ENCODE peak calls at places on chromosomes 6 and 20, in eight cellular contexts. One of them, this sample, is unnamed.

GRCh38 chr6:138215071-138215470 is 3.2 kb downstream of the PBOV1 start:
- DNase-seq in foreskin fibroblast: no peak
- DNase-seq in brain microvascular endothelial cell: no peak
- DNase-seq in SW 1271: no peak
- DNase-seq in breast epithelium: no peak
- DNase-seq in EL: no peak
- DNase-seq in activated CD8-positive, alpha-beta memory T cell treated with anti-CD3 and anti-CD28 coated beads for 48 hours: no peak
- DNase-seq in CD4-positive, alpha-beta memory T cell: no peak
- DNase-seq in this sample: no peak

GRCh38 chr6:28336284-28337024 is 506 bp upstream of the ZSCAN31 start:
- DNase-seq in foreskin fibroblast: peak; percentile 47
- DNase-seq in brain microvascular endothelial cell: peak; percentile 29
- DNase-seq in SW 1271: peak; percentile 54
- DNase-seq in breast epithelium: no peak
- DNase-seq in EL: peak; percentile 29
- DNase-seq in activated CD8-positive, alpha-beta memory T cell treated with anti-CD3 and anti-CD28 coated beads for 48 hours: no peak
- DNase-seq in CD4-positive, alpha-beta memory T cell: peak; percentile 24
- DNase-seq in this sample: no peak

GRCh38 chr6:31729979-31730630 is 1.0 kb upstream of the DDAH2 start:
- DNase-seq in foreskin fibroblast: peak; percentile 96
- DNase-seq in brain microvascular endothelial cell: peak; percentile 77
- DNase-seq in SW 1271: peak; percentile 86
- DNase-seq in breast epithelium: peak; percentile 82
- DNase-seq in EL: peak; percentile 91
- DNase-seq in activated CD8-positive, alpha-beta memory T cell treated with anti-CD3 and anti-CD28 coated beads for 48 hours: peak; percentile 57
- DNase-seq in CD4-positive, alpha-beta memory T cell: peak; percentile 64
- DNase-seq in this sample: peak; percentile 80

GRCh38 chr6:106643061-106643460 is 13.7 kb downstream of the QRSL1 start:
- DNase-seq in foreskin fibroblast: peak; percentile 37
- DNase-seq in brain microvascular endothelial cell: no peak
- DNase-seq in SW 1271: no peak
- DNase-seq in breast epithelium: no peak
- DNase-seq in EL: peak; percentile 29
- DNase-seq in activated CD8-positive, alpha-beta memory T cell treated with anti-CD3 and anti-CD28 coated beads for 48 hours: no peak
- DNase-seq in CD4-positive, alpha-beta memory T cell: no peak
- DNase-seq in this sample: no peak

GRCh38 chr6:53065266-53066058 is at the start of gene FBXO9:
- DNase-seq in foreskin fibroblast: peak; percentile 82
- DNase-seq in brain microvascular endothelial cell: no peak
- DNase-seq in SW 1271: peak; percentile 67
- DNase-seq in breast epithelium: peak; percentile 35
- DNase-seq in EL: peak; percentile 65
- DNase-seq in activated CD8-positive, alpha-beta memory T cell treated with anti-CD3 and anti-CD28 coated beads for 48 hours: peak; percentile 69
- DNase-seq in CD4-positive, alpha-beta memory T cell: peak; percentile 87
- DNase-seq in this sample: no peak

GRCh38 chr20:10502098-10502526 is 67.0 kb downstream of the SLX4IP start:
- DNase-seq in foreskin fibroblast: no peak
- DNase-seq in brain microvascular endothelial cell: no peak
- DNase-seq in SW 1271: no peak
- DNase-seq in breast epithelium: no peak
- DNase-seq in EL: no peak
- DNase-seq in activated CD8-positive, alpha-beta memory T cell treated with anti-CD3 and anti-CD28 coated beads for 48 hours: no peak
- DNase-seq in CD4-positive, alpha-beta memory T cell: peak; percentile 12
- DNase-seq in this sample: no peak

GRCh38 chr6:18703546-18703945 is 316.4 kb downstream of the RNF144B start:
- DNase-seq in foreskin fibroblast: no peak
- DNase-seq in brain microvascular endothelial cell: no peak
- DNase-seq in SW 1271: no peak
- DNase-seq in breast epithelium: no peak
- DNase-seq in EL: no peak
- DNase-seq in activated CD8-positive, alpha-beta memory T cell treated with anti-CD3 and anti-CD28 coated beads for 48 hours: no peak
- DNase-seq in CD4-positive, alpha-beta memory T cell: no peak
- DNase-seq in this sample: no peak

GRCh38 chr20:7760261-7761048 is 179.8 kb downstream of the HAO1 start:
- DNase-seq in foreskin fibroblast: peak; percentile 28
- DNase-seq in brain microvascular endothelial cell: no peak
- DNase-seq in SW 1271: no peak
- DNase-seq in breast epithelium: no peak
- DNase-seq in EL: no peak
- DNase-seq in activated CD8-positive, alpha-beta memory T cell treated with anti-CD3 and anti-CD28 coated beads for 48 hours: no peak
- DNase-seq in CD4-positive, alpha-beta memory T cell: no peak
- DNase-seq in this sample: no peak

GRCh38 chr6:96940322-96940721 is 15.8 kb downstream of the KLHL32 start:
- DNase-seq in foreskin fibroblast: peak; percentile 17
- DNase-seq in brain microvascular endothelial cell: no peak
- DNase-seq in SW 1271: no peak
- DNase-seq in breast epithelium: no peak
- DNase-seq in EL: peak; percentile 18
- DNase-seq in activated CD8-positive, alpha-beta memory T cell treated with anti-CD3 and anti-CD28 coated beads for 48 hours: no peak
- DNase-seq in CD4-positive, alpha-beta memory T cell: no peak
- DNase-seq in this sample: peak; percentile 16

GRCh38 chr6:103122766-103123601 is 1729.5 kb downstream of the GRIK2 start:
- DNase-seq in foreskin fibroblast: peak; percentile 1
- DNase-seq in brain microvascular endothelial cell: peak; percentile 40
- DNase-seq in SW 1271: peak; percentile 49
- DNase-seq in breast epithelium: no peak
- DNase-seq in EL: peak; percentile 58
- DNase-seq in activated CD8-positive, alpha-beta memory T cell treated with anti-CD3 and anti-CD28 coated beads for 48 hours: no peak
- DNase-seq in CD4-positive, alpha-beta memory T cell: no peak
- DNase-seq in this sample: peak; percentile 17

GRCh38 chr6:11172501-11173337 is 59.7 kb downstream of the NEDD9 start:
- DNase-seq in foreskin fibroblast: peak; percentile 66
- DNase-seq in brain microvascular endothelial cell: peak; percentile 55
- DNase-seq in SW 1271: peak; percentile 25
- DNase-seq in breast epithelium: peak; percentile 53
- DNase-seq in EL: peak; percentile 46
- DNase-seq in activated CD8-positive, alpha-beta memory T cell treated with anti-CD3 and anti-CD28 coated beads for 48 hours: peak; percentile 79
- DNase-seq in CD4-positive, alpha-beta memory T cell: peak; percentile 72
- DNase-seq in this sample: no peak

GRCh38 chr20:61940976-61941720 is 124.5 kb downstream of the TAF4 start:
- DNase-seq in foreskin fibroblast: no peak
- DNase-seq in brain microvascular endothelial cell: no peak
- DNase-seq in SW 1271: no peak
- DNase-seq in breast epithelium: no peak
- DNase-seq in EL: no peak
- DNase-seq in activated CD8-positive, alpha-beta memory T cell treated with anti-CD3 and anti-CD28 coated beads for 48 hours: no peak
- DNase-seq in CD4-positive, alpha-beta memory T cell: no peak
- DNase-seq in this sample: no peak

GRCh38 chr6:163314791-163315404 is 99.6 kb upstream of the QKI start:
- DNase-seq in foreskin fibroblast: no peak
- DNase-seq in brain microvascular endothelial cell: no peak
- DNase-seq in SW 1271: no peak
- DNase-seq in breast epithelium: no peak
- DNase-seq in EL: no peak
- DNase-seq in activated CD8-positive, alpha-beta memory T cell treated with anti-CD3 and anti-CD28 coated beads for 48 hours: no peak
- DNase-seq in CD4-positive, alpha-beta memory T cell: no peak
- DNase-seq in this sample: no peak